ENCODE peak calls at places on chromosomes 6 and 20, in ten cellular contexts. I, A, W, V, C, D, F, S, T and Y are unnamed samples.

GRCh38 chr20:41185013-41185757 is 47.8 kb downstream of the PLCG1 start:
- DNase-seq in I (no peak), A (no peak), W (no peak), V (no peak), C (no peak), D (no peak), F (no peak), S (no peak), T (no peak), Y (no peak)

GRCh38 chr6:83707829-83708545 is 914 bp downstream of the SNAP91 start:
- DNase-seq in I (no peak), A (no peak), W (peak), V (peak), C (peak), D (no peak), F (no peak), S (no peak), T (no peak), Y (no peak)

GRCh38 chr20:9021216-9021615 is 47.7 kb upstream of the PLCB4 start:
- DNase-seq in I (no peak), A (no peak), W (no peak), V (no peak), C (no peak), D (no peak), F (no peak), S (no peak), T (no peak), Y (no peak)

GRCh38 chr6:25454141-25454540 is 175.0 kb downstream of the CARMIL1 start:
- DNase-seq in I (peak), A (no peak), W (no peak), V (no peak), C (no peak), D (no peak), F (no peak), S (no peak), T (no peak), Y (no peak)

GRCh38 chr6:149231786-149232185 is 85.7 kb upstream of the TAB2 start:
- DNase-seq in I (peak), A (no peak), W (no peak), V (peak), C (no peak), D (peak), F (no peak), S (no peak), T (no peak), Y (no peak)

GRCh38 chr6:110537208-110538123 is 61.1 kb upstream of the SLC22A16 start:
- DNase-seq in I (peak), A (peak), W (peak), V (peak), C (no peak), D (no peak), F (no peak), S (no peak), T (no peak), Y (no peak)

GRCh38 chr6:158999154-158999668 is 791 bp downstream of the RSPH3 start:
- DNase-seq in I (peak), A (no peak), W (no peak), V (peak), C (no peak), D (no peak), F (no peak), S (no peak), T (no peak), Y (no peak)

GRCh38 chr20:59043698-59044097 is 1.1 kb upstream of the PRELID3B start:
- DNase-seq in I (no peak), A (no peak), W (peak), V (no peak), C (no peak), D (no peak), F (no peak), S (no peak), T (no peak), Y (no peak)

GRCh38 chr6:117423754-117424153 is 2.0 kb downstream of the ROS1 start:
- DNase-seq in I (no peak), A (no peak), W (no peak), V (no peak), C (no peak), D (no peak), F (no peak), S (no peak), T (no peak), Y (no peak)
- H3K4me3 ChIP-seq in I (no peak), A (no peak), W (no peak), V (no peak), C (peak), D (no peak), F (no peak), S (no peak), T (no peak), Y (no peak)

DNA sequence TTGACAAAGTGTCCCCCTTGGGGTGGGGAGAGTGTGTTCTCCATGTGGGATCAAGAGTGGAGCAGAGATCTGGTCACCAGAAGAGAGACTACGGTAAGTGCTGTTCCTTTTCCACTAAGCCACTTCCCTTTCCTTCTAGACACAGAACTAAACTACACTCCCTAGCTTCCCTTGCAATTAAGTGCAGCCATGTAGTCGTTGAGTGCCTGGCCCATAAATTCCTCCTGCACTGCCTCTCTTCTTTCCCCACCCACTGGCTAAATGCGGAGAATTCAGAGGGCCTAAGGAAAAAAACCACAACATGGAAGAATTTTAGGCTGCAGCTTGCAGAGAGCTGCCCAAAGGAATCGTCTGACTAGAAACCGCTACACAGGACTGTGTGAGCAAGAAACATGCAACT is 1.5 kb downstream of the WDR27 start:
- DNase-seq in I (peak), A (no peak), W (peak), V (peak), C (no peak), D (peak), F (peak), S (no peak), T (no peak), Y (no peak)
- TF ChIP-seq CTCF in I (no peak), A (peak), W (no peak), V (no peak), C (no peak), D (no peak), F (no peak), S (no peak), T (no peak), Y (no peak)

GRCh38 chr6:38367231-38367630 is 272.5 kb downstream of the BTBD9 start:
- DNase-seq in I (peak), A (no peak), W (no peak), V (peak), C (no peak), D (no peak), F (no peak), S (no peak), T (no peak), Y (no peak)

GRCh38 chr6:38364775-38365174 is 275.0 kb downstream of the BTBD9 start:
- DNase-seq in I (peak), A (no peak), W (no peak), V (no peak), C (no peak), D (no peak), F (no peak), S (no peak), T (no peak), Y (no peak)

GRCh38 chr6:38364127-38364526 is 275.6 kb downstream of the BTBD9 start:
- DNase-seq in I (no peak), A (no peak), W (no peak), V (no peak), C (no peak), D (no peak), F (no peak), S (no peak), T (no peak), Y (no peak)
- H3K4me3 ChIP-seq in I (no peak), A (no peak), W (no peak), V (no peak), C (no peak), D (no peak), F (no peak), S (no peak), T (no peak), Y (no peak)

DNA sequence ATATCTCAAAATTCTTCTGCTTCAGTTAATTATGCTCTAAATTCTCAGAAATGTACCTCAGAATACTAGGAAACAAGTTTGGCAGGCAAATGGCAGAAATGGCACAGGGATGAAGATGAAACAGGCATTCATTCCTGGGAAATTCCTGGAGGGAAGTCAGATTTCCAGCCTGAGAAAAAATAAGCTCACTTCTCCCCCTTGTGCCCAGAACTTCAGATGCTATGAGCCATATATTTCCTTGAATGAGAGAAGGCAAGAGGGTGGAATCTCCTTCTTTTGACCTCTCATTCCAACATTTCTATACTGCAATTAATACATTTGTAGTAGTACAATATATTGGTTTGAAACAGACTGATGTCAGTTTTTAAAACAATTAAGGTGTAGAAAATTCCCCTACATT is 22.8 kb downstream of the RGS17 start:
- DNase-seq in I (no peak), A (no peak), W (no peak), V (peak), C (no peak), D (no peak), F (no peak), S (no peak), T (no peak), Y (no peak)
- TF ChIP-seq CTCF in I (peak), A (peak), W (peak), V (peak), C (no peak), D (no peak), F (peak), S (no peak), T (no peak), Y (no peak)

GRCh38 chr6:119349341-119350201 is at the start of gene MAN1A1:
- DNase-seq in I (peak), A (peak), W (peak), V (peak), C (peak), D (peak), F (peak), S (peak), T (peak), Y (peak)

GRCh38 chr6:119349041-119349340 is 570 bp downstream of the MAN1A1 start:
- DNase-seq in I (no peak), A (no peak), W (no peak), V (no peak), C (peak), D (no peak), F (no peak), S (no peak), T (no peak), Y (no peak)

GRCh38 chr6:119348308-119349040 is 1.1 kb downstream of the MAN1A1 start:
- DNase-seq in I (peak), A (no peak), W (no peak), V (no peak), C (peak), D (no peak), F (peak), S (peak), T (peak), Y (no peak)

GRCh38 chr6:119350202-119351004 is 842 bp upstream of the MAN1A1 start:
- DNase-seq in I (peak), A (peak), W (peak), V (peak), C (no peak), D (no peak), F (peak), S (peak), T (no peak), Y (peak)

DNA sequence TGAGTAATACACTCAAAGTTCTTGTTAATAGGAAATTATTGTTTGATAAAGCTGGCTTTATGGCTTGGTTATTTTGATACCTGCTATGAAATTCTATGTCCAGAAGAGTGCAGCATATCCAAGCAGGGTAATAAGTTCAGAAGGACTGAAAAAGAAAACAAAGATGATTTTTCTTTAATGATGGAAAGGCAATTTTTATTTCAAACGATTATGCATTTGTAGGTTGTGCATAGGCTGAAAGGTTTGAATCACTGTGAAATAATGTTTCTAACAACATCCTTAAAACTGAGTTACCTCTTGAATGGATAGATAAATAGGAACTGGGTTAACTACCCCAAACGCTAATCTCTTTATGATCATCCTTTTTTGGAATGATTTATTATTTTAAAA is 1.4 kb upstream of the MAN1A1 start:
- DNase-seq in I (peak), A (no peak), W (no peak), V (peak), C (no peak), D (no peak), F (no peak), S (no peak), T (no peak), Y (no peak)
- H3K4me3 ChIP-seq in I (no peak), A (peak), W (peak), V (no peak), C (peak), D (no peak), F (peak), S (peak), T (no peak), Y (peak)

GRCh38 chr6:21070620-21071019 is 522.9 kb upstream of the SOX4 start:
- DNase-seq in I (no peak), A (no peak), W (no peak), V (no peak), C (no peak), D (no peak), F (no peak), S (no peak), T (no peak), Y (no peak)
- TF ChIP-seq CTCF in I (no peak), A (no peak), W (no peak), V (no peak), C (no peak), D (no peak), F (no peak), S (no peak), T (no peak), Y (no peak)